ENCODE peak calls at places on chromosome 10, in six cellular contexts. C is right lobe of liver, B is heart left ventricle, T is upper lobe of left lung, H is tibial nerve, L is transverse colon. K is an unnamed sample.

GRCh38 chr10:49076741-49077521 is 38.4 kb downstream of the VSTM4 start:
- DNase-seq in C (no peak), B (no peak), T (peak; percentile 21), H (no peak), L (no peak), K (no peak)

GRCh38 chr10:33116293-33116697 is 158.3 kb upstream of the ITGB1 start:
- DNase-seq in C (no peak), B (no peak), T (no peak), H (peak; percentile 68), L (no peak), K (peak; percentile 35)

GRCh38 chr10:122299423-122300075 is 28.5 kb downstream of the BTBD16 start:
- DNase-seq in C (no peak), B (no peak), T (no peak), H (no peak), L (no peak), K (no peak)

GRCh38 chr10:124238367-124238766 is 145.0 kb upstream of the CHST15 start:
- DNase-seq in C (peak; percentile 25), B (no peak), T (no peak), H (no peak), L (peak; percentile 4), K (no peak)

GRCh38 chr10:13555884-13556529 is 27.2 kb upstream of the BEND7 start:
- DNase-seq in C (no peak), B (no peak), T (no peak), H (no peak), L (no peak), K (no peak)

GRCh38 chr10:61140765-61141392 is 196.9 kb upstream of the RHOBTB1 start:
- DNase-seq in C (no peak), B (no peak), T (no peak), H (peak; percentile 66), L (no peak), K (peak; percentile 52)

GRCh38 chr10:124709862-124710261 is 34.3 kb downstream of the FAM53B start:
- DNase-seq in C (peak; percentile 52), B (peak; percentile 74), T (peak; percentile 90), H (no peak), L (peak; percentile 85), K (no peak)

GRCh38 chr10:51747211-51747610 is 47.8 kb upstream of the CSTF2T start:
- DNase-seq in C (no peak), B (no peak), T (no peak), H (no peak), L (no peak), K (no peak)

GRCh38 chr10:123912466-123913201 is 21.0 kb upstream of the CPXM2 start:
- DNase-seq in C (no peak), B (no peak), T (no peak), H (no peak), L (no peak), K (no peak)

GRCh38 chr10:49629286-49629915 is 15.6 kb downstream of the CHAT start:
- DNase-seq in C (no peak), B (no peak), T (no peak), H (no peak), L (no peak), K (no peak)

GRCh38 chr10:67668448-67668847 is 27.5 kb downstream of the CTNNA3 start:
- DNase-seq in C (no peak), B (no peak), T (no peak), H (no peak), L (no peak), K (no peak)

GRCh38 chr10:112949875-112950507 is at the start of gene TCF7L2:
- DNase-seq in C (peak; percentile 98), B (peak; percentile 97), T (peak; percentile 96), H (peak; percentile 98), L (peak; percentile 96), K (peak; percentile 94)

GRCh38 chr10:112713411-112713810 is 236.6 kb upstream of the TCF7L2 start:
- DNase-seq in C (no peak), B (no peak), T (no peak), H (no peak), L (no peak), K (no peak)

GRCh38 chr10:29317027-29317420 is 28.2 kb downstream of the LYZL1 start:
- DNase-seq in C (no peak), B (no peak), T (no peak), H (no peak), L (no peak), K (peak; percentile 23)

GRCh38 chr10:14553434-14553833 is 221.3 kb downstream of the FAM107B start:
- DNase-seq in C (no peak), B (no peak), T (no peak), H (no peak), L (no peak), K (peak; percentile 72)

GRCh38 chr10:96089670-96090462 is 40.2 kb upstream of the ZNF518A start:
- DNase-seq in C (peak; percentile 93), B (peak; percentile 96), T (peak; percentile 92), H (peak; percentile 91), L (peak; percentile 95), K (peak; percentile 99)
- TF ChIP-seq POLR2A in C (peak; percentile 81), B (no peak), T (peak; percentile 74), H (no peak), L (peak; percentile 82), K (peak; percentile 90)

DNA sequence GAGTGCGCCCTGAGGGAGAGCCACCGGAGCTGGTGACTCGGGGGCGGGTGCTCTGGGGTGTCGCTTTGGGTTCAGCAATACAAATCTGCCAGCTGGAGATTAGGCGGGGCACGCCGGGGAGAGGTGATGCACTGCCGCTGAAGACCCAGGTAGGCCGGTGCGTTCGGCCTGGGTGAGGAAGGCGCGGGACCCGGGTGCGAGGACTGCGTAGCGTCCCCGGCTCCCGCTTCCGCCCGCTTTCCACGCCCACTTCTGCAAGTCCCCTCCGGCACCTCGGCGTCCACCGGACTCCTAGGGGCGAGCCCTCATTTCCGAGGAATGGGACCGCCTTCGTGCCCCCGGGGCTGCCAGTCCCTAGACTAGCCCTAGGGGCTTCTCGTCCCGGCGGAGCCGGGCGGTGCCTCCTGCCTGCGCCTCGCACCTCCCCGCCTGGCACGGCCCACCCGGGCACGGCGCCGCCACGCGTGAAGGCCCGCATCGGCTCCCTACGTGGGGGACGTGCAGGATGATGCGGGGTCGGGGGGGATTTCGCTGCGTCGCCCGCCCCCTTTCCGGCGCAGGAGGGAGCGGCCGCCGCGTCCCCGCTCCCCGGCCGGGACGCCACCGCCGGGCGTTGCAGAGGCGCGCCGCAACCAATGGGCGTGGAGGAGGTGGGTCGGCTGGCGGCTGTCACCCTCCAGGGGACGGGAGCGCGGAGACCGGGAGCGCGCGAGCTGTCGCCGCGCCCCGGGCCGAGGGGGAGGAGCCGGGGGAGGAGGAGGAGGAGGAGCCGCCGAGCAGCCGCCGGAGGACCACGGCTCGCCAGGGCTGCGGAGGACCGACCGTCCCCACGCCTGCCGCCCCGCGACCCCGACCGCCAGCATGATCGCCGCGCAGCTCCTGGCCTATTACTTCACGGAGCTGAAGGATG is 40.0 kb downstream of the HK1 start:
- DNase-seq in C (peak; percentile 88), B (peak; percentile 95), T (peak; percentile 94), H (peak; percentile 70), L (peak; percentile 94), K (peak; percentile 90)
- TF ChIP-seq POLR2A in C (peak; percentile 61), B (peak; percentile 48), T (peak; percentile 95), H (peak; percentile 42), L (peak; percentile 81), K (no peak)

DNA sequence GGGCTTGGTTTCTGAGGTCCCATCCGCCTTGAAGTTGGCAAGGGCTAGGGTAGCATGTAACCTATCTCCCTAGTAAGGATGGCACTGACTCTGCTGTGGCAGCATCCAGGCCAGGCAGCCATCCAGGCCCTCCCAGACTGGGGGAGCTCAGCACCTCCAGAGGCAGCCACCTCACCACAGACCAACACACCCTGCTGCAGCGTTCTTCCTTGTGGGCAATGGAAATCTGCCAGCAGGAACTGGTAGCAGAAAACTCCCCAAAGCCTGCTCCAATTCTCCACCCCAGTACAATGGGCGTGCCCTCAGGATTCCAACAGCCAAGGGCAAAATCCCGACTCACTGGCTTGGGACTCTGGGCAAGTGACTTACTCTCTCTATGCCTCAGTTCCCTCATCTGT is 27.5 kb downstream of the DLG5 start:
- DNase-seq in C (no peak), B (no peak), T (peak; percentile 82), H (no peak), L (peak; percentile 77), K (no peak)
- TF ChIP-seq POLR2A in C (no peak), B (no peak), T (no peak), H (no peak), L (no peak), K (no peak)

DNA sequence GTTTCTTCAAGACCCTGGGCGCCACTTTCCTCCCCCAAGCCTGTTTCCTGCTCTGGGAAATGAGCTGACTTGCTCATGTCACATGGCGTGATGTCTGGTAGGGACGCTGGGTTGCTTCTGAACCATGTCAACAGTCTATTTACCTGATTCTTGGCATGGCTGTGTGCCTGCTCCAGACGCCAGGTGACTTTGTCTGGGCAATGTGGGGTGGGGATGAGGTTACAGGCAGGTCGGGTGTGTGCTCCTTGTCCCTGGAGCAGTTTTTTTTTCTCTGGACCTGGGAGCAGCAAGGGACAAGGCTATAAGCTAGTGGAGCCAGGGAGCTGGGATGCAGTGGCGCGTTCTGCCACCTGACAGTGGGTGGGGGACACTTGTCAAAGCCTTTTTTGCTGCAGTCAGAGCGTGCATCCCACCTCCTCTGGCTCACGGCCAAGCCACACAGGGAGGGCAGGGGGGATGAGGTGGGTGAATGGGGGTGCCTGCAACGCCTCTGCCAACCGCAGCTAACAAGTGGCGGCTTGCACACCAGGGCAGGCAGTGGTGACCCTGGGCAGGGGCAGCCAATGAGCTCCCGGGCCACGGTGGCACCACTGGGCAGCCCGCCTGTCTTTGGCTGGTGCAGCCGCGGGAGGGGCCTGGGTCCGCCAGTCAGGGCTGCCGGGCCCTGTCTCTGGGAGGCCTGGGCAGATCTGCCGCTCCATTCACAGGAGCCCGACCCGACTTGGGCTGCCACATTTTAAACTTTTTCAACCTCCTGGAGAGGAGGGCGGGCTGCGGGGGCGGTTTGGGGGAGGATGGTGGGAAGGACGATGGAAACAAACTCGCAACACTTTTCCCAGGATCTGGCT is 22.9 kb downstream of the DNAJB12 start:
- DNase-seq in C (peak; percentile 97), B (peak; percentile 93), T (peak; percentile 98), H (no peak), L (peak; percentile 86), K (peak; percentile 100)
- TF ChIP-seq POLR2A in C (peak; percentile 61), B (no peak), T (peak; percentile 73), H (peak; percentile 2), L (peak; percentile 50), K (peak; percentile 81)

GRCh38 chr10:110567201-110568054 is at the start of gene SMC3:
- DNase-seq in C (peak; percentile 95), B (peak; percentile 92), T (peak; percentile 92), H (peak; percentile 87), L (peak; percentile 91), K (peak; percentile 95)
- TF ChIP-seq POLR2A in C (no peak), B (no peak), T (peak; percentile 70), H (no peak), L (peak; percentile 52), K (peak; percentile 83)

K was measured in NB4.